ENCODE peak calls at places on chromosome 12, in four cellular contexts. P, C, T and Q are unnamed samples.

GRCh38 chr12:131229426-131230339 is 276.0 kb downstream of the ADGRD1 start:
- DNase-seq in C (peak; percentile 92), P (no peak), T (no peak), Q (no peak)

GRCh38 chr12:50788562-50788961 is 24.7 kb downstream of the ATF1 start:
- DNase-seq in P (no peak), C (no peak), T (no peak), Q (no peak)

GRCh38 chr12:102540856-102541385 is 60.6 kb upstream of the IGF1 start:
- DNase-seq in C (no peak), P (no peak), T (no peak), Q (no peak)

GRCh38 chr12:69330475-69331473 is 17.4 kb upstream of the LYZ start:
- DNase-seq in T (peak; percentile 75), C (peak; percentile 26), P (no peak), Q (peak; percentile 21)

GRCh38 chr12:14974633-14975032 is 1.8 kb downstream of the PDE6H start:
- DNase-seq in P (no peak), T (no peak), C (no peak), Q (no peak)

GRCh38 chr12:111434680-111435338 is 29.1 kb downstream of the SH2B3 start:
- DNase-seq in C (no peak), T (no peak), P (peak; percentile 89), Q (peak; percentile 22)

GRCh38 chr12:122825773-122826724 is 9.2 kb upstream of the HIP1R start:
- DNase-seq in C (peak; percentile 48), P (peak; percentile 59), T (no peak), Q (peak; percentile 29)

GRCh38 chr12:42854208-42854607 is 264.7 kb upstream of the PRICKLE1 start:
- DNase-seq in T (no peak), C (no peak), P (no peak), Q (no peak)

GRCh38 chr12:131112016-131112415 is 158.3 kb downstream of the ADGRD1 start:
- DNase-seq in T (no peak), C (peak; percentile 57), P (no peak), Q (peak; percentile 35)

GRCh38 chr12:60760965-60761364 is 1165.1 kb downstream of the SLC16A7 start:
- DNase-seq in T (no peak), P (no peak), C (no peak), Q (no peak)

GRCh38 chr12:122902854-122903703 is 7.2 kb upstream of the VPS37B start:
- DNase-seq in C (no peak), P (no peak), T (no peak), Q (no peak)

GRCh38 chr12:6965026-6965661 is 5.3 kb downstream of the PHB2 start:
- DNase-seq in T (peak; percentile 90), C (peak; percentile 89), P (peak; percentile 96), Q (peak; percentile 77)

GRCh38 chr12:15603461-15604085 is 185.6 kb downstream of the EPS8 start:
- DNase-seq in T (no peak), C (no peak), P (no peak), Q (no peak)

GRCh38 chr12:49017764-49018281 is 753 bp downstream of the PRKAG1 start:
- DNase-seq in P (peak; percentile 70), C (peak; percentile 60), T (no peak), Q (no peak)

GRCh38 chr12:102430661-102431060 is 49.7 kb downstream of the IGF1 start:
- DNase-seq in P (no peak), C (no peak), T (no peak), Q (no peak)

DNA sequence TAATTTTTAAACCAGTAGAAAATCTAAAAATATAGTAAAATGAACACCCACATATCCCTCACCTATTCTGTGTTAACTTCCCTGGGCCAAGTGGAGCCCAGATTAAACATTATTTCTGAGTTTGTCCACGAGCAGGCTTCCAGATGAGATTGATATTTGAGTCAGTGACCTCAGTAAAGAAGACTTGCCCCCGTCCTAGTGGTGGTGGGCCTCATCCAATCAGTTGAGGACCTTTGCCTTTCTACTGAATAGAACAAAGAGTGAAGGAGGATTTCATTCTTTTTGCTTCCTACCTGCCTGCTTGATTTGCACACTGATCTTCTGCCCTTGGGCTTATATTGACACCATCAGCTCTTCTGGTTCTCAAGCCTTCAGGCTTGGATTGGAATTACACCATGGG is 174.7 kb upstream of the PLEKHG7 start:
- DNase-seq in P (no peak), C (no peak), T (no peak), Q (no peak)
- TF ChIP-seq CTCF in P (no peak), C (no peak), T (no peak), Q (no peak)

GRCh38 chr12:25436206-25436912 is 116.7 kb downstream of the LMNTD1 start:
- DNase-seq in P (no peak), C (peak; percentile 64), T (no peak), Q (peak; percentile 66)

GRCh38 chr12:25434493-25434892 is 118.6 kb downstream of the LMNTD1 start:
- DNase-seq in T (no peak), C (no peak), P (no peak), Q (no peak)

GRCh38 chr12:25435431-25435830 is 117.7 kb downstream of the LMNTD1 start:
- DNase-seq in T (no peak), P (no peak), C (no peak), Q (no peak)

GRCh38 chr12:25433024-25433423 is 120.1 kb downstream of the LMNTD1 start:
- DNase-seq in T (no peak), C (no peak), P (no peak), Q (no peak)

DNA sequence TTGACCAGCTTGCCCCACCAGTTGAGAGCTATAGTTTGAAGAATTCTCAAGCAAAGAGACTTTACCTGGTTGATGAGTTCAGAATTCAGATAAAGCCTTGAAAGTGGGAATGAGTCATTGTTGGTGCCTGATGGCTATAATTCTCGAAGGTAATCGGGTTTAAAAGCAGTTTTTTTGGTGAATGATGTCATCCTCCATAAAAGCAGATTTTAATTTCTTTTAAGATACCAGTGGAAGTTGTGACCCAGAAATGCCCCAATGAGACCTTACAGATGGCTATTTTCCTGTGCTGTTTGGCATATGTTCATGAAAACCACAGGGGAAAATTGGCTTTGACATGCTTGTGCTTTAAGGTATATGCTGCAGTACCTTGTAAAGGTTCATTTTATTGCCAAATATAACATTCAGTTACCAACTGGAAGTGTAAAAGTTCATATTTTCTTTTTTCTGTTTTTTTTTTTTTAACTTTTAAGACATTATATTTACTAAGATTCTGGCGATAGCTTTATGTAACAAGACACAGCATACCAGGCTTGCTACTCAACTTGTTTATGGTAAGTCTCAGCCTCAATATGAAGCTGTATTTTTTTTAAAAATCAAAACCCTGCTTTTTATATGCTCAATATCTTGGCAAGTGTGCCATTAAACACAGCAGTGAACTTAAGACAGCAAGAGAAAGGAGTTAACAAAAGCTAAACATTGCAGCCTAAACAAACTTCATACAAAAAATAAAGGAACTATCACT is 119.3 kb downstream of the LMNTD1 start:
- DNase-seq in P (no peak), C (no peak), T (no peak), Q (peak; percentile 61)
- H3K4me3 ChIP-seq in P (no peak overlapping the region), C (no peak overlapping the region), T (no peak overlapping the region), Q (no peak overlapping the region)

GRCh38 chr12:54143233-54143986 is 45.4 kb downstream of the SMUG1 start:
- DNase-seq in T (no peak), C (no peak), P (no peak), Q (no peak)
- H3K27me3 ChIP-seq in T (no peaks in the 10 kb centered on the region), C (no peaks in the 10 kb centered on the region), P (no peaks in the 10 kb centered on the region), Q (peaks cover 9% of the 10 kb centered on the region)

GRCh38 chr12:121799175-121799841 is 4.5 kb upstream of the SETD1B start:
- DNase-seq in P (peak; percentile 93), C (peak; percentile 75), T (peak; percentile 73), Q (peak; percentile 76)
- TF ChIP-seq CTCF in P (no peak), C (no peak), T (no peak), Q (peak; percentile 28)

GRCh38 chr12:9033244-9033887 is 44.0 kb downstream of the KLRG1 start:
- DNase-seq in T (no peak), P (no peak), C (no peak), Q (no peak)

GRCh38 chr12:9034095-9034494 is 44.7 kb downstream of the KLRG1 start:
- DNase-seq in P (no peak), T (no peak), C (no peak), Q (no peak)

GRCh38 chr12:9032202-9032964 is 43.0 kb downstream of the KLRG1 start:
- DNase-seq in P (no peak), C (no peak), T (no peak), Q (no peak)

GRCh38 chr12:9027156-9027555 is 37.8 kb downstream of the KLRG1 start:
- DNase-seq in C (no peak), P (no peak), T (no peak), Q (peak; percentile 6)

GRCh38 chr12:9030776-9031175 is 41.4 kb downstream of the KLRG1 start:
- DNase-seq in P (no peak), C (no peak), T (no peak), Q (no peak)
- H3K4me3 ChIP-seq in P (no peak overlapping the region), C (no peak overlapping the region), T (no peak overlapping the region), Q (no peak overlapping the region)

GRCh38 chr12:26551385-26551784 is 281.6 kb downstream of the ITPR2 start:
- DNase-seq in C (no peak), P (no peak), T (no peak), Q (no peak)

GRCh38 chr12:26546535-26547314 is 286.3 kb downstream of the ITPR2 start:
- DNase-seq in C (no peak), T (no peak), P (no peak), Q (no peak)

DNA sequence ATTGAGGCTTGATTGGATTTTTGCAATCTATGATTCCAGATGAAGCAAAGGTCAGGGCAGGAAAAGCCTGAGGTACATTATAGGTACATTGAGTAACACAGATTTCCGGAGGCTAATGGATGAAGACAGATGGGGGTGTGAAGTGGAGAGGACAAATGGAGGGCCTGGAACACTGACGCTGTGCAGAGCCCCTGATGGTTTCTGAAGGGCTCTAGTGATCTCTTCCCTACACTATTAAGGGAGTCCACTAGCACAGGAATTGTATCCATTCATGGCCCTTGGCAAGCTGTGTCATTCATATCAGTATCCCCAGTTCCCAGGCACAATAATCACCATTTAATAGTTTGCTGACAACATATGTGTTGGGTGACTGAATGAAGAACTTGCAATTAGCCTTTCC is 284.8 kb downstream of the ITPR2 start:
- DNase-seq in T (no peak), C (peak; percentile 15), P (no peak), Q (no peak)
- H3K27me3 ChIP-seq in T (no peaks in the 10 kb centered on the region), C (no peaks in the 10 kb centered on the region), P (no peaks in the 10 kb centered on the region), Q (no peaks in the 10 kb centered on the region)

GRCh38 chr12:13606290-13606689 is 375.1 kb downstream of the GRIN2B start:
- DNase-seq in P (no peak), T (no peak), C (no peak), Q (no peak)

GRCh38 chr12:13602217-13602616 is 379.2 kb downstream of the GRIN2B start:
- DNase-seq in P (no peak), T (no peak), C (no peak), Q (no peak)

GRCh38 chr12:13609874-13610273 is 371.5 kb downstream of the GRIN2B start:
- DNase-seq in C (no peak), T (no peak), P (no peak), Q (no peak)

DNA sequence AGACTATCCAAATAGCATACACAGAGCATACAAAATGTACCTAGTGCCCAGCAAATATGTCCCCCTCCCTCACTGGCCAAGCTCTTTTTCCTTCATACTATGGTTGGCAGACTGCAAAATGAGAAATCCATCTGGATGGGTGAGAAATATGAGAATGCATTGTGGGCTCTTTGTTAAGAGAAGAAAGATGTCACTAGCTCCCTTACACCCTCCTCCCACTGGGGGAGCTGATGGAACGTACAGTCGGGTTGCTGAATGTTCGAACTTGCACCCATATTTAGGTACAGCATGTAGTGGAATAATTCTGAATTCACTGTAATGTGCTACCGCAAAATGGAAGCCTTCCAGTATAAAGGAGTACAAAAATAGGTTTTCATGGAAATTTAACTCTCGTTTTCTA is 377.5 kb downstream of the GRIN2B start:
- DNase-seq in T (no peak), P (no peak), C (no peak), Q (no peak)
- TF ChIP-seq CTCF in T (no peak), P (no peak), C (no peak), Q (no peak)